ENCODE peak calls at places on chromosomes 2 and 18, in four cellular contexts. B is K562, R is HEK293T, M is HepG2. G is an unnamed sample.

GRCh38 chr2:159797468-159798375 is at the start of gene CD302:
- DNase-seq in B (peak), M (peak), R (peak), G (peak)

GRCh38 chr2:71882949-71883472 is 264.7 kb downstream of the CYP26B1 start:
- DNase-seq in B (peak), M (peak), R (no peak), G (no peak)

GRCh38 chr2:126657146-126657635 is 1.2 kb downstream of the GYPC start:
- DNase-seq in M (no peak), B (peak), R (peak), G (peak)

GRCh38 chr2:119106301-119106897 is 52.2 kb downstream of the C1QL2 start:
- DNase-seq in B (peak), R (peak), M (peak), G (peak)

GRCh38 chr2:25437881-25438662 is 96.3 kb upstream of the DNMT3A start:
- DNase-seq in R (no peak), M (no peak), B (no peak), G (no peak)

GRCh38 chr2:33477473-33478468 is 1.3 kb downstream of the RASGRP3 start:
- DNase-seq in B (peak), R (no peak), M (no peak), G (no peak)

GRCh38 chr2:96637385-96638143 is 548 bp downstream of the KANSL3 start:
- DNase-seq in R (peak), M (peak), B (no peak), G (peak)

GRCh38 chr2:144156736-144157645 is 362.9 kb downstream of the ZEB2 start:
- DNase-seq in M (no peak), R (no peak), B (no peak), G (no peak)

GRCh38 chr2:128388414-128389032 is 69.9 kb upstream of the HS6ST1 start:
- DNase-seq in B (no peak), M (no peak), R (no peak), G (no peak)

GRCh38 chr2:237350070-237350469 is 63.9 kb downstream of the COL6A3 start:
- DNase-seq in M (no peak), R (no peak), B (no peak), G (no peak)

GRCh38 chr2:176699660-176700059 is 430.4 kb downstream of the MTX2 start:
- DNase-seq in R (no peak), B (no peak), M (no peak), G (no peak)

GRCh38 chr2:176709541-176709951 is 440.3 kb downstream of the MTX2 start:
- DNase-seq in B (no peak), M (no peak), R (no peak), G (no peak)

GRCh38 chr2:176702169-176702568 is 432.9 kb downstream of the MTX2 start:
- DNase-seq in R (no peak), M (no peak), B (no peak), G (no peak)

GRCh38 chr2:176699098-176699497 is 429.9 kb downstream of the MTX2 start:
- DNase-seq in R (no peak), B (no peak), M (no peak), G (no peak)

GRCh38 chr2:176704282-176704773 is 435.1 kb downstream of the MTX2 start:
- DNase-seq in M (no peak), B (no peak), R (no peak), G (no peak)
- TF ChIP-seq ELF4 in M (no peak), B (no peak), R (no peak), G (no peak)

GRCh38 chr2:130967020-130967495 is 126.2 kb downstream of the FAM168B start:
- DNase-seq in R (no peak), M (no peak), B (no peak), G (no peak)

GRCh38 chr2:130977461-130978050 is 115.7 kb downstream of the FAM168B start:
- DNase-seq in M (no peak), R (no peak), B (no peak), G (no peak)

GRCh38 chr2:130975729-130976128 is 117.5 kb downstream of the FAM168B start:
- DNase-seq in B (no peak), M (no peak), R (no peak), G (no peak)

GRCh38 chr2:130976591-130977237 is 116.5 kb downstream of the FAM168B start:
- DNase-seq in B (no peak), R (no peak), M (no peak), G (no peak)

DNA sequence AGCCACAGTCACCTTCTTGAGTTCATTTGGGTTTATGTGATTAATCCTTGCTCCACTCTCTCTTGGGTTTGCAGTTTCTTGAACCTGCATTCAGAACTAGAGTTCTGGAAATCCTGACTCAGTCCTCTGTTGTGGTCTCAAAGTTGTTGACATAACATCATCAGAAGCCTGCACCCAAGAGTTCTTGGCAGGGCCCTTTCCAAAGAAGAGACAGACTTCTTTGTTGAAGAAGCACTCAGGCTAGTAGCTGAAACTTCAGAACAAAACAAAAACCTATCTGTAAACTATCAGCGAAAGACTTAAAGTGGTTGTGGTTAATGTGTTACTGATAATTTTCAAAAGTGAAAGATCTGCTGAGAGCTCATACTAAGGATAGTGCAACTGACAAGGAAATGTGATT is 120.8 kb downstream of the FAM168B start:
- DNase-seq in M (no peak), B (no peak), R (no peak), G (no peak)
- TF ChIP-seq ELF4 in M (no peak), B (no peak), R (no peak), G (no peak)

GRCh38 chr2:60553992-60554648 is 666 bp upstream of the BCL11A start:
- DNase-seq in M (no peak), R (no peak), B (peak), G (peak)
- TF ChIP-seq ELF4 in M (no peak), R (no peak), B (no peak), G (no peak)

DNA sequence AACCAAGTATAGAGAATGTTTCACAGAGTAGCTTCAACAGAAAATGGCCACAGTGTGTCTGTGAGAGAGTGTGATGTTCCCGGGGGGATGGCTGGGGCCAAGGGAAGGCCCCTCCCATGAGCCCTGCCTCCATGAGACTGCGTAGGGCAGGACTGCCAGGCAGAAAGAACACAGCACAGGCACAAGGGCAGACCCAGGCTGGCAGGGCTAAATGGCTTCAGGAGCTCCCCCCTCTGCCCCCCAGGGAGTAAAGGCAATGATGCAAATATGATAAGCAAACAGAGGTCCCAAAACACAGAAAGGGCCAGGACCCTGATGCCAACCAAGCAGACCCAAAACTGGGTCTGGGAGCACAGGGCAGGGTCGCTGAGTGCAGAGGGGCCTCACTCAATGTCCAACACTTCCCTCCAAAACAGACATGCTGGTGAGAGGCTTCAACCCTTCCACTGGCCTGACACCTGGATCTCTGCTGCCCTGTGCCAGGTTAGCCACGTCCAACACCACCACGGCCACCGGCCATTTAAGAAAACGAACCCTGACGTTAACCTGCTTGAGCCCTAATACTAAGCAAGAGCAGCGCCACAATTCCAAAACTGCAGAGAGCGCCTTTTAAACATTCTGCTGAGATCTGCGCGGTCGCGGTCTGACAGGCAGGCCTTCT is 90.3 kb downstream of the HDAC4 start:
- DNase-seq in B (no peak), M (no peak), R (no peak), G (no peak)
- TF ChIP-seq ELF4 in B (no peak), M (no peak), R (no peak), G (no peak)

DNA sequence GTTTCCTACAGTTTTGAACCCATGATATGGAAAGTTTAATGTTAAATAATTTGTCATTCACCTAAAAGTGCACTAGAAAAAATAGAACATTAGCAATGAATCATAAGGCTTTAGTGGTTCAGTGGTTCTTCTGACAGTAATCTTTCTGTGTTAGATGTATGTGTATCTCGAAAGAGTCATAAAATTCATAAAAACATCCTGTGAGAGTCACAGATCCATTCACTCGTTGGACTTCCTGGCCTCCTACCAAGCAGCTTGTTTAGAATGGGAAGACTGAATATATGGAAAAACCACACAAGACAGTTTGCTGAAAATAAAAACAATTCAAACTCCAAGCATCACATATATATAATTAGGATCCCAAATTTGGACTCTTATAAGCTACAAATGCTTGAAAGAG is 34.8 kb downstream of the ADNP2 start:
- DNase-seq in M (no peak), R (no peak), B (no peak), G (no peak)
- TF ChIP-seq ELF4 in M (no peak), R (no peak), B (no peak), G (no peak)

GRCh38 chr2:9565436-9566153 is 10.0 kb upstream of the ADAM17 start:
- DNase-seq in R (no peak), M (no peak), B (no peak), G (no peak)
- TF ChIP-seq ELF4 in R (no peak), M (no peak), B (no peak), G (no peak)

GRCh38 chr2:215921884-215922283 is 91.5 kb downstream of the MREG start:
- DNase-seq in B (no peak), M (peak), R (no peak), G (no peak)
- TF ChIP-seq ELF4 in B (no peak), M (no peak), R (no peak), G (no peak)

GRCh38 chr2:240412211-240412830 is 23.1 kb upstream of the GPC1 start:
- DNase-seq in B (no peak), R (no peak), M (no peak), G (peak)
- TF ChIP-seq ELF4 in B (no peak), R (no peak), M (no peak), G (no peak)

G was measured in WTC11.